ENCODE peak calls at places on chromosomes 6 and 20, in six cellular contexts. D is heart left ventricle, C is stomach, N is suprapubic skin, U is transverse colon, I is breast epithelium. V is an unnamed sample.

GRCh38 chr6:142713959-142714358 is 231.0 kb downstream of the HIVEP2 start:
- DNase-seq in D (no peak), C (no peak), N (no peak), U (no peak), I (no peak), V (no peak)

GRCh38 chr20:42549496-42549895 is 640.2 kb downstream of the PTPRT start:
- DNase-seq in D (no peak), C (no peak), N (no peak), U (no peak), I (no peak), V (no peak)

GRCh38 chr20:61435184-61435822 is 183.2 kb downstream of the CDH4 start:
- DNase-seq in D (no peak), C (no peak), N (no peak), U (no peak), I (no peak), V (no peak)

GRCh38 chr20:61584851-61585250 is 332.8 kb downstream of the CDH4 start:
- DNase-seq in D (peak), C (no peak), N (no peak), U (no peak), I (no peak), V (no peak)

GRCh38 chr20:47007826-47008655 is 113.4 kb downstream of the EYA2 start:
- DNase-seq in D (no peak), C (no peak), N (no peak), U (no peak), I (no peak), V (no peak)

GRCh38 chr20:51184289-51184688 is 161.4 kb upstream of the KCNG1 start:
- DNase-seq in D (no peak), C (no peak), N (no peak), U (no peak), I (no peak), V (no peak)

GRCh38 chr6:100657678-100658330 is 193.1 kb upstream of the SIM1 start:
- DNase-seq in D (no peak), C (no peak), N (no peak), U (no peak), I (no peak), V (no peak)

GRCh38 chr20:63101781-63102719 is 95.3 kb upstream of the BHLHE23 start:
- DNase-seq in D (peak), C (peak), N (peak), U (peak), I (no peak), V (peak)

GRCh38 chr20:9215539-9215938 is 146.7 kb downstream of the PLCB4 start:
- DNase-seq in D (no peak), C (no peak), N (no peak), U (no peak), I (no peak), V (no peak)

GRCh38 chr6:80969439-80969838 is 783.0 kb downstream of the TENT5A start:
- DNase-seq in D (no peak), C (no peak), N (no peak), U (no peak), I (no peak), V (no peak)

GRCh38 chr6:138226701-138227315 is 8.5 kb upstream of the PBOV1 start:
- DNase-seq in D (no peak), C (no peak), N (no peak), U (no peak), I (no peak), V (no peak)

GRCh38 chr6:30970946-30971345 is 12.6 kb upstream of the MUC21 start:
- DNase-seq in D (no peak), C (no peak), N (no peak), U (no peak), I (no peak), V (no peak)

GRCh38 chr20:35669221-35669620 is 4.5 kb upstream of the CPNE1 start:
- DNase-seq in D (no peak), C (no peak), N (peak), U (no peak), I (no peak), V (no peak)

GRCh38 chr6:113855500-113856010 is 1.6 kb upstream of the MARCKS start:
- DNase-seq in D (peak), C (no peak), N (no peak), U (peak), I (no peak), V (peak)

GRCh38 chr20:56430471-56430870 is 18.4 kb downstream of the CASS4 start:
- DNase-seq in D (no peak), C (no peak), N (no peak), U (no peak), I (no peak), V (no peak)

GRCh38 chr6:89509719-89510339 is 76.9 kb downstream of the ANKRD6 start:
- DNase-seq in D (no peak), C (peak), N (no peak), U (no peak), I (no peak), V (no peak)

GRCh38 chr6:153625089-153625488 is 414.0 kb upstream of the OPRM1 start:
- DNase-seq in D (no peak), C (no peak), N (no peak), U (no peak), I (no peak), V (no peak)

GRCh38 chr6:159217595-159218275 is 48.5 kb downstream of the FNDC1 start:
- DNase-seq in D (peak), C (peak), N (no peak), U (no peak), I (no peak), V (peak)

GRCh38 chr6:47352169-47352568 is 42.5 kb upstream of the TNFRSF21 start:
- DNase-seq in D (no peak), C (no peak), N (no peak), U (no peak), I (no peak), V (no peak)

GRCh38 chr6:127515234-127515793 is 3.8 kb downstream of the MTCL3 start:
- DNase-seq in D (no peak), C (no peak), N (no peak), U (no peak), I (no peak), V (no peak)

GRCh38 chr6:139068846-139069245 is 40.3 kb downstream of the ABRACL start:
- DNase-seq in D (no peak), C (no peak), N (no peak), U (no peak), I (no peak), V (no peak)

GRCh38 chr6:150599199-150600002 is at the start of gene PLEKHG1:
- DNase-seq in D (peak), C (peak), N (peak), U (peak), I (peak), V (peak)

GRCh38 chr6:90298459-90299053 is 1.9 kb upstream of the BACH2 start:
- DNase-seq in D (no peak), C (no peak), N (no peak), U (no peak), I (no peak), V (no peak)

GRCh38 chr20:17693534-17694001 is 6.2 kb upstream of the BANF2 start:
- DNase-seq in D (no peak), C (no peak), N (no peak), U (no peak), I (no peak), V (peak)

GRCh38 chr6:82775361-82775760 is 290.3 kb downstream of the UBE3D start:
- DNase-seq in D (no peak), C (no peak), N (no peak), U (no peak), I (no peak), V (no peak)

GRCh38 chr20:62493253-62493885 is 17.6 kb upstream of the GATA5 start:
- DNase-seq in D (no peak), C (peak), N (no peak), U (no peak), I (no peak), V (no peak)

GRCh38 chr6:31042801-31043200 is 32.5 kb downstream of the MUC22 start:
- DNase-seq in D (no peak), C (peak), N (no peak), U (peak), I (peak), V (peak)

GRCh38 chr6:149362289-149362688 is 37.8 kb upstream of the SUMO4 start:
- DNase-seq in D (no peak), C (no peak), N (no peak), U (no peak), I (no peak), V (no peak)

GRCh38 chr6:111813247-111814162 is 59.7 kb downstream of the FYN start:
- DNase-seq in D (no peak), C (no peak), N (no peak), U (no peak), I (no peak), V (no peak)

GRCh38 chr6:12261502-12261901 is 28.7 kb upstream of the EDN1 start:
- DNase-seq in D (no peak), C (no peak), N (no peak), U (peak), I (no peak), V (no peak)

GRCh38 chr6:14209005-14209404 is 91.4 kb downstream of the CD83 start:
- DNase-seq in D (no peak), C (no peak), N (no peak), U (no peak), I (no peak), V (no peak)

GRCh38 chr6:145890422-145890821 is 73.7 kb downstream of the SHPRH start:
- DNase-seq in D (no peak), C (no peak), N (no peak), U (no peak), I (no peak), V (no peak)

GRCh38 chr6:90005048-90005827 is 111.0 kb downstream of the GJA10 start:
- DNase-seq in D (no peak), C (no peak), N (no peak), U (peak), I (no peak), V (no peak)

DNA sequence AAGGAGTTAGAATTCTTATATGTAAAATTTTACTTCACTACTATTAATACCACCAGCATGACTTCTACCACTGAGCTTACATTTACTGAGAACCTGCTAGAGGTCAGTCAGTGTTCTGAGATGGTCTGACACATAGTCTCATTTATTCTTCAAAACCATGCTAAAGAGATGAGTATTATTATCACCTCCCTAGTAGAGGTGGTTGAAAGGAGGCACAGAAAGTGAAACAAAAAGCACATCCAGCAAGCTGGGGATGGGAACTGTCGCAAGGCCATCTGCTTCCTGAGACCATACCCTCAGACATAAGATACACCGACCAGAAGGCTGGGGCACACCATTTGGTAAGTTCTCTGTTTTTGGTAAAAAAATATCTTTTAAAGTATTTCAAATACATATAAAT is 137.7 kb downstream of the INSM1 start:
- DNase-seq in D (no peak), C (no peak), N (no peak), U (no peak), I (no peak), V (no peak)
- TF ChIP-seq POLR2A in D (no peak), C (no peak), N (no peak), U (no peak), I (no peak), V (no peak)

GRCh38 chr6:17220511-17220910 is 60.6 kb upstream of the RBM24 start:
- DNase-seq in D (no peak), C (no peak), N (no peak), U (no peak), I (no peak), V (no peak)

GRCh38 chr6:17218023-17218748 is 63.0 kb upstream of the RBM24 start:
- DNase-seq in D (no peak), C (no peak), N (no peak), U (peak), I (no peak), V (no peak)

GRCh38 chr6:17220040-17220439 is 61.1 kb upstream of the RBM24 start:
- DNase-seq in D (no peak), C (no peak), N (no peak), U (no peak), I (no peak), V (no peak)

GRCh38 chr6:17218749-17219093 is 62.4 kb upstream of the RBM24 start:
- DNase-seq in D (no peak), C (no peak), N (no peak), U (no peak), I (no peak), V (no peak)

DNA sequence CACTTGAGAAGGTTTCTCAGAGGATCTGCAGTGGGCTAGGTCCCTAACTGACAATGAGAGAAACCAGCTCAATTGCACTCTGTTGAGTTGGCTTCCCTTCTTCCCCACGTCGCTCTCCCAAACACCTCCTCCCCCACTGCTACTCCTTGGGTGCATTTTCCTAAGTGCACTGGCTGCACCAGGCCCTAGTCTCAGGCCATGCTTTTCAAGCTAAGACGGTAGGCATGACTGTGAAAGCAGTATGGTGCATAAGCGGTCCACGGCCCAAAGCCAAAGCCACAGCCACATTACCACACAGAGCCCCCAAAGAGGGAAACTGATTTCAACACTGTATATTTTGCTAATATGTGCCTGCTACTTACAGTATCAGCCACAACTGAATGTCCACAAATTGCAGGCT is 62.1 kb upstream of the RBM24 start:
- DNase-seq in D (no peak), C (no peak), N (no peak), U (no peak), I (no peak), V (no peak)
- TF ChIP-seq POLR2A in D (no peak), C (no peak), N (no peak), U (no peak), I (no peak), V (no peak)

GRCh38 chr20:58993332-58994248 is 12.5 kb downstream of the NELFCD start:
- DNase-seq in D (no peak), C (no peak), N (peak), U (no peak), I (no peak), V (peak)
- TF ChIP-seq POLR2A in D (no peak), C (no peak), N (no peak), U (no peak), I (no peak), V (no peak)

GRCh38 chr6:117467876-117468275 is 14.6 kb upstream of the DCBLD1 start:
- DNase-seq in D (no peak), C (no peak), N (no peak), U (no peak), I (no peak), V (no peak)
- TF ChIP-seq POLR2A in D (no peak), C (no peak), N (no peak), U (no peak), I (no peak), V (no peak)

GRCh38 chr6:26121141-26122004 is 34.1 kb downstream of the HFE start:
- DNase-seq in D (no peak), C (no peak), N (no peak), U (no peak), I (no peak), V (no peak)
- TF ChIP-seq POLR2A in D (no peak), C (no peak), N (no peak), U (no peak), I (no peak), V (no peak)

GRCh38 chr6:37058084-37058586 is 52.7 kb downstream of the FGD2 start:
- DNase-seq in D (no peak), C (no peak), N (no peak), U (no peak), I (no peak), V (no peak)
- TF ChIP-seq POLR2A in D (no peak), C (no peak), N (no peak), U (no peak), I (no peak), V (no peak)

DNA sequence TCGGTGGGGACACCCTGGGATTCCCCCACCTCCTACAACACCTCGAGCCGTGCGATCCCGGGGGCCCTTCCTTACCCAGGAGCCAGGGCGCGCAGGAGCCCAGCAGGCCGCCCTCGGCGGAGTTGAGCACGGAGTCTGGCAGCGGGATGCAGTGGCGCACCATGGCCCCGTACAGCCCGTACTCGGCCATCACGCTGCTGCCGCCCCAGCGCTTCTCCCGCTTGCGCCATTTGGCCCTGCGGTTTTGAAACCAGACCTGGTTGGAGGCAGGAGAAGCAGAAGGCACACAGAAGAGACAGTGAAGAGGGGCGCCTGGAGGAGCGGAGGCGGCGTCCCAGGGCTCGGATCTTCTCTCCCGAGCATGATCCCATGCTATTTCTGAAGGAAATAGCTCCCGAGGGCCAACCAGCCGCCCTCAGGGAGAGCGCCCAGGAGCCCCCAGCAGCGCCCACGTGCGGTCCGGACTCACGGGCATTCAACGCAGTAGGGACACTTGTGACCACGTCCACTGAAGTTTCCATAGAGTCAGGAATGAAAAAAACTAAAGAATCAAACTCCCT is 4.3 kb downstream of the VSX1 start:
- DNase-seq in D (peak), C (peak), N (no peak), U (no peak), I (no peak), V (no peak)
- TF ChIP-seq POLR2A in D (no peak), C (no peak), N (no peak), U (no peak), I (no peak), V (no peak)

GRCh38 chr6:32244946-32245398 is 21.1 kb upstream of the NOTCH4 start:
- DNase-seq in D (peak), C (peak), N (peak), U (peak), I (peak), V (peak)

GRCh38 chr6:32239462-32239861 is 15.6 kb upstream of the NOTCH4 start:
- DNase-seq in D (no peak), C (no peak), N (no peak), U (no peak), I (no peak), V (no peak)

GRCh38 chr6:32244270-32244669 is 20.4 kb upstream of the NOTCH4 start:
- DNase-seq in D (no peak), C (no peak), N (peak), U (peak), I (no peak), V (no peak)

GRCh38 chr6:32240686-32241085 is 16.8 kb upstream of the NOTCH4 start:
- DNase-seq in D (no peak), C (no peak), N (no peak), U (no peak), I (no peak), V (no peak)
- TF ChIP-seq POLR2A in D (no peak), C (no peak), N (no peak), U (no peak), I (no peak), V (no peak)

GRCh38 chr6:9901376-9901775 is 513.5 kb downstream of the TFAP2A start:
- DNase-seq in D (no peak), C (no peak), N (no peak), U (no peak), I (no peak), V (no peak)
- TF ChIP-seq POLR2A in D (no peak), C (no peak), N (no peak), U (no peak), I (no peak), V (no peak)